ENCODE peak calls at places on chromosome 10, in eight cellular contexts. T is epithelial cell of esophagus; N is HT-29; D is colonic mucosa; O is kidney tubule cell; Y is NCI-H774; Z is fibroblast of villous mesenchyme; X is activated naive CD8-positive, alpha-beta T cell treated with anti-CD3 and anti-CD28 coated beads, Interleukin-2, amount 50 U/mL, for 16 hours. W is an unnamed sample.

GRCh38 chr10:95508730-95509129 is 52.4 kb downstream of the SORBS1 start:
- DNase-seq in N (no peak), Z (peak), X (no peak), D (no peak), O (no peak), T (no peak), Y (no peak), W (no peak)

GRCh38 chr10:77939561-77940001 is 13.0 kb upstream of the DLG5 start:
- DNase-seq in N (no peak), D (peak), T (no peak), X (no peak), O (no peak), Y (no peak), Z (peak), W (peak)

GRCh38 chr10:94002156-94002555 is 8.4 kb downstream of the PLCE1 start:
- DNase-seq in Z (no peak), D (no peak), O (peak), T (peak), Y (no peak), N (no peak), X (no peak), W (no peak)

GRCh38 chr10:51638737-51639136 is 60.7 kb downstream of the CSTF2T start:
- DNase-seq in O (no peak), Y (no peak), Z (no peak), D (no peak), N (no peak), T (no peak), X (no peak), W (no peak)

GRCh38 chr10:91944880-91945630 is 21.5 kb downstream of the BTAF1 start:
- DNase-seq in X (no peak), D (no peak), O (peak), T (peak), Z (peak), N (no peak), Y (no peak), W (no peak)

GRCh38 chr10:11450427-11450826 is 161.0 kb downstream of the USP6NL start:
- DNase-seq in X (no peak), O (no peak), T (no peak), D (no peak), N (no peak), Z (no peak), Y (no peak), W (no peak)

GRCh38 chr10:3400368-3400767 is 227.8 kb upstream of the PITRM1 start:
- DNase-seq in Y (no peak), Z (peak), N (no peak), X (no peak), T (no peak), D (no peak), O (peak), W (no peak)

GRCh38 chr10:131978366-131978765 is 3.4 kb downstream of the BNIP3 start:
- DNase-seq in N (no peak), D (no peak), T (no peak), X (no peak), Y (no peak), O (no peak), Z (no peak), W (no peak)

GRCh38 chr10:52677087-52677486 is 95.5 kb downstream of the MBL2 start:
- DNase-seq in O (no peak), D (no peak), Y (no peak), T (no peak), X (no peak), Z (no peak), N (no peak), W (no peak)